ENCODE peak calls at places on chromosomes 6 and 20, in nine cellular contexts. J, Q, Y, U, E, I, X, C and A are unnamed samples.

GRCh38 chr6:122491915-122492537 is 20.4 kb upstream of the SERINC1 start:
- DNase-seq in J (peak; percentile 65), Q (peak; percentile 61), Y (peak; percentile 51), U (peak; percentile 73), E (peak; percentile 42), I (peak; percentile 63), X (peak; percentile 54), C (peak; percentile 86), A (peak; percentile 27)

GRCh38 chr6:110560239-110561015 is 84.0 kb upstream of the SLC22A16 start:
- DNase-seq in J (no peak), Q (no peak), Y (no peak), U (no peak), E (no peak), I (no peak), X (no peak), C (no peak), A (no peak)

GRCh38 chr6:39343461-39343870 is 21.0 kb upstream of the KCNK16 start:
- DNase-seq in J (no peak), Q (no peak), Y (no peak), U (no peak), E (no peak), I (no peak), X (no peak), C (no peak), A (no peak)

GRCh38 chr6:14149053-14149746 is 31.6 kb downstream of the CD83 start:
- DNase-seq in J (no peak), Q (no peak), Y (no peak), U (no peak), E (no peak), I (no peak), X (no peak), C (no peak), A (no peak)

GRCh38 chr6:157513004-157513603 is 132.1 kb downstream of the ZDHHC14 start:
- DNase-seq in J (no peak), Q (no peak), Y (no peak), U (no peak), E (no peak), I (no peak), X (no peak), C (no peak), A (no peak)

GRCh38 chr6:39407446-39407993 is 85.0 kb upstream of the KCNK16 start:
- DNase-seq in J (no peak), Q (no peak), Y (no peak), U (no peak), E (no peak), I (no peak), X (no peak), C (no peak), A (no peak)

GRCh38 chr20:54335299-54335698 is 127.4 kb downstream of the PFDN4 start:
- DNase-seq in J (no peak), Q (no peak), Y (no peak), U (no peak), E (no peak), I (no peak), X (peak; percentile 20), C (no peak), A (no peak)

GRCh38 chr6:125742024-125742423 is 7.4 kb upstream of the HEY2 start:
- DNase-seq in J (no peak), Q (no peak), Y (no peak), U (no peak), E (no peak), I (no peak), X (no peak), C (no peak), A (no peak)

GRCh38 chr20:45835230-45836224 is 1.9 kb downstream of the SNX21 start:
- DNase-seq in J (no peak), Q (peak; percentile 86), Y (no peak), U (no peak), E (peak; percentile 57), I (no peak), X (peak; percentile 74), C (no peak), A (no peak)

GRCh38 chr20:23106271-23106851 is 20.2 kb upstream of the CD93 start:
- DNase-seq in J (no peak), Q (no peak), Y (no peak), U (no peak), E (no peak), I (no peak), X (no peak), C (no peak), A (no peak)

GRCh38 chr6:90406957-90407356 is 110.3 kb upstream of the BACH2 start:
- DNase-seq in J (no peak), Q (no peak), Y (no peak), U (no peak), E (no peak), I (no peak), X (peak; percentile 5), C (no peak), A (no peak)

GRCh38 chr6:27608916-27609883 is 136.3 kb upstream of the ZNF184 start:
- DNase-seq in J (no peak), Q (no peak), Y (no peak), U (no peak), E (no peak), I (peak; percentile 78), X (no peak), C (no peak), A (no peak)

GRCh38 chr6:138692978-138693909 is 80.3 kb upstream of the CCDC28A start:
- DNase-seq in J (peak; percentile 2), Q (peak; percentile 65), Y (peak; percentile 39), U (peak; percentile 83), E (peak; percentile 57), I (peak; percentile 69), X (peak; percentile 89), C (peak; percentile 82), A (peak; percentile 57)

GRCh38 chr20:39103732-39104131 is 141.6 kb downstream of the DHX35 start:
- DNase-seq in J (no peak), Q (no peak), Y (no peak), U (no peak), E (no peak), I (no peak), X (no peak), C (no peak), A (no peak)
- TF ChIP-seq CTCF in J (no peak), Q (no peak), Y (no peak), U (no peak), E (no peak), I (no peak), X (no peak), C (no peak), A (no peak)

GRCh38 chr6:36979343-36979742 is 6.7 kb downstream of the MTCH1 start:
- DNase-seq in J (peak; percentile 35), Q (no peak), Y (peak; percentile 61), U (no peak), E (no peak), I (peak; percentile 25), X (no peak), C (peak; percentile 55), A (no peak)

GRCh38 chr6:36980129-36980528 is 5.9 kb downstream of the MTCH1 start:
- DNase-seq in J (no peak), Q (no peak), Y (no peak), U (no peak), E (no peak), I (no peak), X (no peak), C (no peak), A (no peak)

GRCh38 chr6:36983538-36983937 is 2.5 kb downstream of the MTCH1 start:
- DNase-seq in J (no peak), Q (no peak), Y (no peak), U (no peak), E (no peak), I (no peak), X (no peak), C (no peak), A (no peak)

GRCh38 chr6:36978687-36979086 is 7.3 kb downstream of the MTCH1 start:
- DNase-seq in J (no peak), Q (no peak), Y (no peak), U (no peak), E (no peak), I (no peak), X (no peak), C (no peak), A (no peak)

DNA sequence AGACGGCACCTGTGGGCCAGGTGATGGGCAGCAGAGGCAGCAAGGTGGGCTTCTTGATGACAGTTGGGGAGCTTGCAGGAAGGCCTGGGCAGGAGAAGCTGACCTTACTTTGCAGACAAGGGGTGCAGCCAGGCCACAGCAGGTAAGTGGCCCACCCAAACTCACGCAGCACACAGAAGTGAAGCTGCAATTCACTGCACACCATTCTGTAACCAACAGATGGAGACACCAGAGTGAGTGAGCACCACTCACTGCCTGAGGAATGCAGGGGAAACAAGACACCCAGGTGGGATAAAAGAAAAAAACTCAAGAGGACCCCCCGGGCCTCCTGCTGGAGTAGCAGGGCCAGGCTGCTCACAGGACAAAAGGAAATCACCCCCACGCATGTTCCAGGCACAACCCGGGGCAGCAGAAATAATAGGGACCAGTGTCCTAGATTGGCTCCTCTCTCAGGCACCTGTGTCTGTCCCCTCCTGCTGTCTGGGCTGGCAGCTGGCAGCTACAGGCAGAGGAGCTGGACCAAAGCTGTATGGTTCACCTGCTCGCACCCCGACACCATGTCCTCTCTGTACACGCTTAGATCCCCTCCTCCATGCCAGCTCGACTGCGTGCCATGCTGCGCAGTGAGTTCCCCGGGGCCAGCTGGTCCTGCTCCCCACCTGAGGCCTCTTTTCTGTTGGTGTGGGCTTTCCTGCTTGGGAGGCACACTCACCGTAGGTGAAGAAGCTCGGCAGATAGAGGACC is 4.9 kb downstream of the MTCH1 start:
- DNase-seq in J (no peak), Q (no peak), Y (no peak), U (no peak), E (no peak), I (no peak), X (no peak), C (no peak), A (no peak)
- TF ChIP-seq CTCF in J (no peak), Q (no peak), Y (no peak), U (no peak), E (peak; percentile 33), I (no peak), X (no peak), C (no peak), A (no peak)

DNA sequence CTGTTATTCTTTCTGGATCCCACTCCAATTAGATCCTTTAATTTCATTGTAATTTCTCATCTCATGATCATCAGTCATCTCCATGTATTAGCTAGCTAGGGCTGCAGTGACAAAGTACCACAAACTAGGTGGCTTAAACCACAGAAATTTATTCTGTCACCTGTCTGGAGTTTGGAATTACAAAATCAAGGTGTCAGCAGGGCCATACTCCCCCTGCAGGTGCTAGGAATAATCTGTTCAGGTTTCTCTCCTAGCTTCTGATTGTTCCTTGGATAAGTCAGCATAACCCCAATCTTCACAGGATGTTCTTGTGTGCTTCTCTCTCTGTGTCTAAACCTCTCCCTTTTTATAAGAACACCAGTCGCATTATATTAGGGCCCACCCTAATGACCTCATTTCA is 40.4 kb downstream of the BEND6 start:
- DNase-seq in J (no peak), Q (no peak), Y (no peak), U (no peak), E (no peak), I (peak; percentile 6), X (peak; percentile 15), C (no peak), A (no peak)
- TF ChIP-seq CTCF in J (no peak), Q (no peak), Y (no peak), U (peak; percentile 27), E (no peak), I (no peak), X (no peak), C (no peak), A (no peak)

DNA sequence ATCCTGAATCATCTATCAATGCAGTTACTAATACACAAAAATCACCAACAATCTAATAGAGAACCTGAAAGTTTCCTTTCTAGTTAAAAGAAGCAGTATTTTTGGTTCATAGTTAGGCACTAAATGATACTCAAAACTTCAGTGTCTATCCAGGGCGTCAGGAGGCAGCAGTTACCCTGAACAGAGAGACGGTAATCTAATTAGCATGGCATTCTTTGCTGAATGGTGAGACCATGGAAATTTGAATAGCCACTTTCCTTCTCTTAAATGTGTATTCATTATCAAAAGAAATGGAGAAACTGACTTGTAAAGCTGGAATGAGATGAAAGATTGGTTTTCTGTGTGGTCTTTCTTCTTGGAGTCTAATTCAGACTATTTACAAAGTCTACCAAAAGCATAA is 146.6 kb upstream of the BMP5 start:
- DNase-seq in J (no peak), Q (no peak), Y (no peak), U (peak; percentile 21), E (no peak), I (no peak), X (no peak), C (no peak), A (no peak)
- TF ChIP-seq CTCF in J (no peak), Q (no peak), Y (no peak), U (no peak), E (no peak), I (no peak), X (no peak), C (no peak), A (no peak)